ENCODE peak calls at places on chromosomes 1 and 21, in five cellular contexts. One of them, this sample, is unnamed. For H3K4me1, the result is how much of the 10 kb centered on the place peaks cover.

GRCh38 chr1:229309684-229310083 is 33.2 kb downstream of the CCSAP start:
- DNase-seq in OCI-LY7: no peak
- DNase-seq in heart left ventricle: no peak
- DNase-seq in fibroblast of lung: no peak
- DNase-seq in vagina: no peak
- DNase-seq in this sample: no peak

GRCh38 chr1:4064150-4064889 is 164.2 kb upstream of the C1orf174 start:
- DNase-seq in OCI-LY7: no peak
- DNase-seq in heart left ventricle: no peak
- DNase-seq in fibroblast of lung: no peak
- DNase-seq in vagina: no peak
- DNase-seq in this sample: no peak

GRCh38 chr1:203422116-203422515 is 53.5 kb upstream of the PRELP start:
- DNase-seq in OCI-LY7: no peak
- DNase-seq in heart left ventricle: no peak
- DNase-seq in fibroblast of lung: no peak
- DNase-seq in vagina: no peak
- DNase-seq in this sample: no peak

GRCh38 chr21:31278511-31279155 is 65.4 kb downstream of the TIAM1 start:
- DNase-seq in OCI-LY7: no peak
- DNase-seq in heart left ventricle: no peak
- DNase-seq in fibroblast of lung: peak
- DNase-seq in vagina: no peak
- DNase-seq in this sample: no peak

GRCh38 chr1:236394905-236395779 is 1.1 kb downstream of the EDARADD start:
- DNase-seq in OCI-LY7: no peak
- DNase-seq in heart left ventricle: peak
- DNase-seq in fibroblast of lung: peak
- DNase-seq in vagina: no peak
- DNase-seq in this sample: peak

GRCh38 chr1:15070145-15070748 is 83.3 kb upstream of the TMEM51 start:
- DNase-seq in OCI-LY7: no peak
- DNase-seq in heart left ventricle: peak
- DNase-seq in fibroblast of lung: no peak
- DNase-seq in vagina: no peak
- DNase-seq in this sample: no peak

GRCh38 chr1:198798923-198799386 is 160.1 kb downstream of the PTPRC start:
- DNase-seq in OCI-LY7: peak
- DNase-seq in heart left ventricle: no peak
- DNase-seq in fibroblast of lung: no peak
- DNase-seq in vagina: no peak
- DNase-seq in this sample: no peak

GRCh38 chr1:226123591-226124471 is 61.3 kb downstream of the H3-3A start:
- DNase-seq in OCI-LY7: no peak
- DNase-seq in heart left ventricle: no peak
- DNase-seq in fibroblast of lung: no peak
- DNase-seq in vagina: no peak
- DNase-seq in this sample: peak

GRCh38 chr1:32426489-32427255 is 32.4 kb upstream of the BSDC1 start:
- DNase-seq in OCI-LY7: no peak
- DNase-seq in heart left ventricle: no peak
- DNase-seq in fibroblast of lung: no peak
- DNase-seq in vagina: no peak
- DNase-seq in this sample: peak

GRCh38 chr1:201708085-201708512 is 120.9 kb upstream of the IPO9 start:
- DNase-seq in OCI-LY7: no peak
- DNase-seq in heart left ventricle: no peak
- DNase-seq in fibroblast of lung: peak
- DNase-seq in vagina: no peak
- DNase-seq in this sample: no peak

GRCh38 chr1:150555198-150555970 is 6.2 kb downstream of the ADAMTSL4 start:
- DNase-seq in OCI-LY7: no peak
- DNase-seq in heart left ventricle: no peak
- DNase-seq in fibroblast of lung: no peak
- DNase-seq in vagina: no peak
- DNase-seq in this sample: no peak

GRCh38 chr1:94621392-94621791 is 79.8 kb upstream of the F3 start:
- DNase-seq in OCI-LY7: no peak
- DNase-seq in heart left ventricle: no peak
- DNase-seq in fibroblast of lung: no peak
- DNase-seq in vagina: no peak
- DNase-seq in this sample: peak

GRCh38 chr1:213934642-213935041 is 53.1 kb upstream of the PROX1 start:
- DNase-seq in OCI-LY7: no peak
- DNase-seq in heart left ventricle: peak
- DNase-seq in fibroblast of lung: no peak
- DNase-seq in vagina: no peak
- DNase-seq in this sample: no peak

GRCh38 chr21:36511484-36512227 is 31.7 kb upstream of the CLDN14 start:
- DNase-seq in OCI-LY7: peak
- DNase-seq in heart left ventricle: no peak
- DNase-seq in fibroblast of lung: no peak
- DNase-seq in vagina: no peak
- DNase-seq in this sample: no peak

GRCh38 chr1:165327538-165327937 is 29.0 kb downstream of the LMX1A start:
- DNase-seq in OCI-LY7: no peak
- DNase-seq in heart left ventricle: no peak
- DNase-seq in fibroblast of lung: no peak
- DNase-seq in vagina: no peak
- DNase-seq in this sample: no peak

GRCh38 chr21:41217656-41218380 is 49.9 kb downstream of the BACE2 start:
- DNase-seq in OCI-LY7: no peak
- DNase-seq in heart left ventricle: peak
- DNase-seq in fibroblast of lung: peak
- DNase-seq in vagina: no peak
- DNase-seq in this sample: peak

GRCh38 chr1:167924553-167925223 is 10.8 kb upstream of the ADCY10 start:
- DNase-seq in OCI-LY7: no peak
- DNase-seq in heart left ventricle: no peak
- DNase-seq in fibroblast of lung: no peak
- DNase-seq in vagina: no peak
- DNase-seq in this sample: no peak

GRCh38 chr1:180225403-180225802 is 4.7 kb upstream of the LHX4 start:
- DNase-seq in OCI-LY7: no peak
- DNase-seq in heart left ventricle: no peak
- DNase-seq in fibroblast of lung: no peak
- DNase-seq in vagina: no peak
- DNase-seq in this sample: no peak

GRCh38 chr1:8384088-8384487 is 66.2 kb downstream of the SLC45A1 start:
- DNase-seq in OCI-LY7: no peak
- DNase-seq in heart left ventricle: no peak
- DNase-seq in fibroblast of lung: no peak
- DNase-seq in vagina: no peak
- DNase-seq in this sample: no peak

GRCh38 chr1:8381618-8382017 is 63.7 kb downstream of the SLC45A1 start:
- DNase-seq in OCI-LY7: no peak
- DNase-seq in heart left ventricle: no peak
- DNase-seq in fibroblast of lung: no peak
- DNase-seq in vagina: no peak
- DNase-seq in this sample: no peak

GRCh38 chr1:8382051-8382505 is 64.2 kb downstream of the SLC45A1 start:
- DNase-seq in OCI-LY7: no peak
- DNase-seq in heart left ventricle: no peak
- DNase-seq in fibroblast of lung: no peak
- DNase-seq in vagina: no peak
- DNase-seq in this sample: no peak

GRCh38 chr1:8384577-8384976 is 66.7 kb downstream of the SLC45A1 start:
- DNase-seq in OCI-LY7: no peak
- DNase-seq in heart left ventricle: no peak
- DNase-seq in fibroblast of lung: no peak
- DNase-seq in vagina: no peak
- DNase-seq in this sample: no peak

DNA sequence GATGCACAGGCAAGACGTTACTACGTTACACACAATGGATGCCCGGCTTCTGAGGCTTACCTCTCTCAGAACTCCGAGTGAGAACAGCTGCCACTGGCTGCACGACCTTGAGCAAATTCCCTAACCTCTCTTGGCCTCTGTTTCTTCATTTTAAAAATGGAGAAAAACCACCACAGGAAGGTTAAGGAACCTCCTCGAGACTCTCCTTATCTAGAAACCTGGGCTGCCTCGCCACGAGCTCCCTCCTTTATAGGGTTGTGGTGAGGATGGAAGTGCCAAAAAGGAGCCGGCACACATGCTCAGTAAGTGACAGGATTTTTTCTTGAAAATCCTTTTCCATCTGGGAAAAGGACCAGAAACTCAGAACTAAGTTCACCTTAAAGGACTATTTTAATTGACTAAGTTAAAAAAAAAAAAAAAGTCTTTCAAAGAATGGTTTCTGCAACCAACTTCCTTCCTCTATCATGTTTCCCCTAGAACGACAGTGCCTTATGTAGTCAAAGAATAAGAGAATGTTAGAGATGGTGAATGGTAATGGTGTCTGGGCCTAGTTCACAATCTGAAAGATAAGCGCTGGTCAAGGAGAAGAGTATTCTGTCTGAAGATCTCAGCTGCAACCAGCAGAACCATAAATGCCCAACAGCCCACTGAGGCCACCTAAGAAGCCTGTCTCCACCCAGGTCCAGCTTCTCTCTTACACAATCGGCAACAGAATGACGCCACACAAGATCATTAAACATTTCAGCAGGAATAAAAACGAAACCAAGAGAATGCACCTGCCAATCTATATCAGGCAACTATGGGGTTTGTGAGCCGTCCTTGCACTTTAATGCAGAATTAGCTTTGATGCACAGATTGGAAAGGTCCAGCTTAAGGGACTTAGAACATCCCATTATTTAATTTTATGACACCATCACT is 65.0 kb downstream of the SLC45A1 start:
- DNase-seq in OCI-LY7: no peak
- DNase-seq in heart left ventricle: no peak
- DNase-seq in fibroblast of lung: no peak
- DNase-seq in vagina: no peak
- DNase-seq in this sample: no peak
- H3K4me1 ChIP-seq in OCI-LY7: under half
- H3K4me1 ChIP-seq in heart left ventricle: half or more
- H3K4me1 ChIP-seq in fibroblast of lung: under half
- H3K4me1 ChIP-seq in vagina: half or more
- H3K4me1 ChIP-seq in this sample: under half

DNA sequence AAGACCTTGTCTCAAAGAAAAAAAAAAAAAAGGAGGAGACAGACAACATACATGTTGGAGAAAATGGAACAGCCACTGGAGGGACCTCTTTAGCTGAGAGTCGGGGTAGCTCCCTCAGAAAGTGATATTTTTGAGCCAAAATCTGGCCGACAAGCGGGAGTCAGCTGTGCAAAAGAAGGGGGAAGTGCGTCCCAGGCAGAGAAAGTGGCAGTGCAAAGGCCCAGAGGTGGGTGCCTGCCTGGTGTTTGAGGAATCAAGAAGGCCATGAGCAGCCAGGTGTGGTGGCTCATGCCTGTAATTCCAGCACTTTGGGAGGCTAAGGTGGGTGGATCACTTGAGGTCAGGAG is 6.1 kb upstream of the CROCC start:
- DNase-seq in OCI-LY7: peak
- DNase-seq in heart left ventricle: no peak
- DNase-seq in fibroblast of lung: no peak
- DNase-seq in vagina: no peak
- DNase-seq in this sample: no peak
- TF ChIP-seq CTCF in OCI-LY7: peak
- TF ChIP-seq CTCF in heart left ventricle: no peak
- TF ChIP-seq CTCF in fibroblast of lung: peak
- TF ChIP-seq CTCF in vagina: no peak
- TF ChIP-seq CTCF in this sample: no peak

GRCh38 chr1:182141040-182141439 is 79.5 kb upstream of the ZNF648 start:
- DNase-seq in OCI-LY7: no peak
- DNase-seq in heart left ventricle: no peak
- DNase-seq in fibroblast of lung: no peak
- DNase-seq in vagina: no peak
- DNase-seq in this sample: no peak

GRCh38 chr1:182142621-182143020 is 81.1 kb upstream of the ZNF648 start:
- DNase-seq in OCI-LY7: no peak
- DNase-seq in heart left ventricle: no peak
- DNase-seq in fibroblast of lung: no peak
- DNase-seq in vagina: no peak
- DNase-seq in this sample: no peak

GRCh38 chr1:182143154-182143657 is 81.7 kb upstream of the ZNF648 start:
- DNase-seq in OCI-LY7: peak
- DNase-seq in heart left ventricle: peak
- DNase-seq in fibroblast of lung: peak
- DNase-seq in vagina: no peak
- DNase-seq in this sample: peak

GRCh38 chr1:182146286-182146685 is 84.8 kb upstream of the ZNF648 start:
- DNase-seq in OCI-LY7: no peak
- DNase-seq in heart left ventricle: no peak
- DNase-seq in fibroblast of lung: no peak
- DNase-seq in vagina: no peak
- DNase-seq in this sample: peak

DNA sequence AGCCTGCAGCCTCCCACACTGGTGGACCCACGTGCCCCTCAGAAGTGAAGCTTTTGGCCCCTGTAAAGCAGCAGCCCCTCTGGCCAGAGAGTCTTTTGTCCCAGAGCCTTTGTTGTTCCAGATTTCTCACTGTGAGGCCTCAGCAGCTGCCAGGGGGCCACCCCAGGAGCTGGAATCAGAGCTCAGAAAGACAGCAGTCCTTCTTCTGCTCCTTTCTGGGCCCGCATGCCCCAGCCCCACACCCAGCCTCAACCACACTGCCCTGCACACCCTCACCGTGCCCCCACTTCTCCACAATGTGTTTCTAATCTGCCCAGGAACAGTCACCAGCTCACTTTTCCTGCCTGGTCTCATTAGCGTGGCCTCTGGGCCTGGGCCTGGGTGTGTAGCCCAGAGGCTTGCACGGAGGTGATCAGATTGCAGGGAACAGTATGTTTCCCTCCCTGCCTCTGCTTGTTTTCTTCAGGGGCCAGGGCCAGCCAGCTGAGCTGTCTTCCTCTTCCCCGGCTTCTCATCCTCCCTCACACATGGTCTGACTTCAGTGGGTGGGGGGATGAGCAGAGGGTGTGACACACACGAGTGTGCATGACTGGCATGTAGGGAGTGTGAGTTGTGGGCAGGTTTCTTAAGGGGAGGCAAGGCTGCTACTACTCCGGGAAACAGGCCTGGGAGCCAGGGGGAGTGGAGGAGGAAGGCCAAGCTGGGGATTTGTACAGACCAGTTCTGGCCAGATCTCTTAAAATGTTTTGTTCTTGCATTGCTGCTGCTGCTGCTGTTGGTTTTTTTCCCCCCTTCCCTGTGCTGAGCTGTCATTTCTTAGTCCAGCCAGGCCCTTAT is 82.5 kb upstream of the ZNF648 start:
- DNase-seq in OCI-LY7: no peak
- DNase-seq in heart left ventricle: peak
- DNase-seq in fibroblast of lung: peak
- DNase-seq in vagina: peak
- DNase-seq in this sample: peak
- H3K4me1 ChIP-seq in OCI-LY7: under half
- H3K4me1 ChIP-seq in heart left ventricle: under half
- H3K4me1 ChIP-seq in fibroblast of lung: under half
- H3K4me1 ChIP-seq in vagina: half or more
- H3K4me1 ChIP-seq in this sample: under half

DNA sequence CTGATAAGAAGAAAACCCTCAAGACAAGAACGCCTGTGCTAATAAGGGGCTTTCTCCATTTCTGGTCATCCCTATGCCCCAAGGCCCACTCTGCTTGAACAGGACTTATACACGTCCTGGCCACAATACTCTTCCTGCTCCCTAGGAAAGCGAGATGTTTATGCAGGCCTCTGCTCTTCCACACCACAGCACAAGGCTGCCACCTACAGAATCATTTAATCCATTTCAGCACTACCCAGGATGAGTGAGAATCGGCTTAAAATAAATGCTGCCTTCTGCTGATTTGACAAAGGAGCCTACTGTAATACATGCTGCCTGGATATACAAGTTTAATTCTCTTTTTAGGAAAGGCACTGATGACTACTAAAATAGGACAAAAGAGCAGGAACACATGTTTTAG is 29.4 kb downstream of the FRRS1 start:
- DNase-seq in OCI-LY7: peak
- DNase-seq in heart left ventricle: no peak
- DNase-seq in fibroblast of lung: peak
- DNase-seq in vagina: no peak
- DNase-seq in this sample: no peak
- TF ChIP-seq CTCF in OCI-LY7: peak
- TF ChIP-seq CTCF in heart left ventricle: peak
- TF ChIP-seq CTCF in fibroblast of lung: peak
- TF ChIP-seq CTCF in vagina: no peak
- TF ChIP-seq CTCF in this sample: no peak